ENCODE peak calls at places on chromosomes 13 and 19, in five cellular contexts. L, R, X, T and Q are unnamed samples.

GRCh38 chr19:34365463-34366401 is 736 bp downstream of the GPI start:
- DNase-seq in T (no peak), R (peak), L (no peak), X (peak), Q (no peak)

GRCh38 chr19:39509233-39509632 is 5.7 kb upstream of the SELENOV start:
- DNase-seq in T (no peak), L (no peak), X (no peak), R (no peak), Q (no peak)

GRCh38 chr13:23621316-23621645 is 51.1 kb downstream of the TNFRSF19 start:
- DNase-seq in L (no peak), R (no peak), T (peak), X (peak), Q (peak)

GRCh38 chr13:110135977-110136597 is 170.9 kb downstream of the COL4A1 start:
- DNase-seq in L (no peak), R (no peak), T (no peak), X (no peak), Q (no peak)

GRCh38 chr19:10288662-10289166 is 1.0 kb upstream of the ICAM5 start:
- DNase-seq in T (peak), L (no peak), R (peak), X (peak), Q (peak)

GRCh38 chr19:17243854-17244617 is 1.7 kb downstream of the NR2F6 start:
- DNase-seq in L (no peak), X (no peak), R (peak), T (peak), Q (peak)

GRCh38 chr19:38650911-38651584 is 3.6 kb downstream of the ACTN4 start:
- DNase-seq in R (no peak), L (no peak), T (peak), X (peak), Q (no peak)

GRCh38 chr19:4957981-4958380 is 10.9 kb upstream of the KDM4B start:
- DNase-seq in T (no peak), R (no peak), L (no peak), X (peak), Q (no peak)

GRCh38 chr19:36605839-36606478 is 846 bp downstream of the ZNF382 start:
- DNase-seq in R (no peak), L (no peak), T (no peak), X (peak), Q (peak)